ENCODE peak calls at places on chromosome 9, in four cellular contexts. G is activated CD8-positive, alpha-beta memory T cell treated with anti-CD3 and anti-CD28 coated beads, Interleukin-2, amount 10 ng/mL, durations not matched to agents 7 days and 5 days; A is fibroblast of lung; B is fibroblast of the aortic adventitia. Z is an unnamed sample.

GRCh38 chr9:88753691-88754367 is 218.9 kb downstream of the NXNL2 start:
- DNase-seq in G (no peak), A (peak), B (no peak), Z (no peak)

GRCh38 chr9:133763272-133764183 is 25.4 kb upstream of the SARDH start:
- DNase-seq in G (peak), A (no peak), B (no peak), Z (peak)

GRCh38 chr9:86322973-86323644 is 31.1 kb downstream of the TUT7 start:
- DNase-seq in G (no peak), A (peak), B (peak), Z (peak)

GRCh38 chr9:121567142-121568100 is 67.8 kb upstream of the GGTA1 start:
- DNase-seq in G (no peak), A (no peak), B (peak), Z (peak)

GRCh38 chr9:105257767-105258166 is 13.3 kb downstream of the SLC44A1 start:
- DNase-seq in G (no peak), A (no peak), B (no peak), Z (no peak)

GRCh38 chr9:136147890-136148714 is 29.4 kb upstream of the TMEM250 start:
- DNase-seq in G (no peak), A (no peak), B (no peak), Z (no peak)

GRCh38 chr9:138044485-138045383 is 167.2 kb downstream of the CACNA1B start:
- DNase-seq in G (peak), A (no peak), B (no peak), Z (no peak)

GRCh38 chr9:128946945-128947422 is 419 bp downstream of the DOLK start:
- DNase-seq in G (no peak), A (peak), B (peak), Z (peak)

GRCh38 chr9:124771867-124772621 is 933 bp upstream of the NR6A1 start:
- DNase-seq in G (peak), A (peak), B (peak), Z (peak)

GRCh38 chr9:109826554-109826953 is 46.6 kb downstream of the PALM2AKAP2 start:
- DNase-seq in G (no peak), A (no peak), B (no peak), Z (no peak)

GRCh38 chr9:115098226-115098965 is 19.6 kb downstream of the TNC start:
- DNase-seq in G (no peak), A (peak), B (peak), Z (no peak)

GRCh38 chr9:24036459-24036858 is 210.4 kb upstream of the ELAVL2 start:
- DNase-seq in G (no peak), A (no peak), B (no peak), Z (no peak)

GRCh38 chr9:128406848-128407391 is 13.7 kb upstream of the CERCAM start:
- DNase-seq in G (no peak), A (peak), B (peak), Z (peak)

GRCh38 chr9:113511047-113511521 is 47.6 kb downstream of the RGS3 start:
- DNase-seq in G (no peak), A (no peak), B (no peak), Z (no peak)

GRCh38 chr9:112020680-112021596 is 124.3 kb downstream of the UGCG start:
- DNase-seq in G (no peak), A (peak), B (peak), Z (peak)

GRCh38 chr9:38213591-38213990 is 144.6 kb upstream of the SHB start:
- DNase-seq in G (no peak), A (no peak), B (no peak), Z (no peak)

GRCh38 chr9:133237271-133237731 is 28.3 kb upstream of the OBP2B start:
- DNase-seq in G (no peak), A (no peak), B (peak), Z (peak)

GRCh38 chr9:121398374-121398773 is 28.3 kb upstream of the STOM start:
- DNase-seq in G (no peak), A (peak), B (peak), Z (peak)

GRCh38 chr9:5438301-5439162 is 807 bp upstream of the PLGRKT start:
- DNase-seq in G (peak), A (peak), B (peak), Z (peak)

GRCh38 chr9:37514999-37515398 is 29.3 kb downstream of the POLR1E start:
- DNase-seq in G (no peak), A (no peak), B (no peak), Z (no peak)

GRCh38 chr9:98329904-98330303 is 74.5 kb upstream of the TBC1D2 start:
- DNase-seq in G (no peak), A (no peak), B (no peak), Z (no peak)

GRCh38 chr9:22455181-22455580 is 8.6 kb downstream of the DMRTA1 start:
- DNase-seq in G (no peak), A (no peak), B (no peak), Z (no peak)

GRCh38 chr9:131627846-131628820 is 82.8 kb downstream of the PRRT1B start:
- DNase-seq in G (peak), A (peak), B (peak), Z (peak)

GRCh38 chr9:128705051-128705965 is 3.0 kb downstream of the PKN3 start:
- DNase-seq in G (no peak), A (no peak), B (no peak), Z (no peak)

GRCh38 chr9:19484699-19485098 is 75.9 kb downstream of the ACER2 start:
- DNase-seq in G (no peak), A (no peak), B (no peak), Z (no peak)